ENCODE peak calls at places on chromosomes 13 and 19, in six cellular contexts. W is CD8-positive, alpha-beta T cell; D is right cardiac atrium; I is Panc1; O is heart right ventricle; N is HCT116. Z is an unnamed sample.
A peak's percentile ranks its signal among the peaks of the same experiment; 100 is the strongest.

GRCh38 chr13:42066542-42066941 is 18.1 kb downstream of the DGKH start:
- ATAC-seq in O (no peak), W (no peak), N (no peak), I (no peak), D (no peak), Z (no peak)

GRCh38 chr19:48772503-48772953 is 17.2 kb downstream of the FGF21 start:
- ATAC-seq in I (no peak), D (peak; percentile 56), N (no peak), O (peak; percentile 80), W (no peak), Z (no peak)

GRCh38 chr13:46797468-46798237 is 692 bp upstream of the ESD start:
- ATAC-seq in D (no peak), N (no peak), O (no peak), W (no peak), I (no peak), Z (peak; percentile 51)

GRCh38 chr19:39065928-39066327 is 18.2 kb upstream of the ACP7 start:
- ATAC-seq in O (no peak), D (no peak), N (no peak), W (no peak), I (no peak), Z (no peak)

GRCh38 chr13:106560791-106561190 is 7.1 kb downstream of the ARGLU1 start:
- ATAC-seq in D (no peak), N (no peak), I (no peak), O (no peak), W (no peak), Z (no peak)

GRCh38 chr19:18304194-18304495 is 18.7 kb downstream of the LSM4 start:
- ATAC-seq in W (peak; percentile 0), O (peak; percentile 43), N (peak; percentile 13), I (no peak), D (no peak), Z (no peak)

GRCh38 chr13:49132479-49133002 is 87.6 kb upstream of the MLNR start:
- ATAC-seq in O (peak; percentile 35), N (no peak), W (no peak), D (no peak), I (no peak), Z (no peak)

GRCh38 chr19:50508850-50509190 is 2.2 kb downstream of the JOSD2 start:
- ATAC-seq in O (no peak), D (no peak), I (no peak), N (no peak), W (no peak), Z (no peak)

GRCh38 chr13:73519720-73520119 is 460.9 kb downstream of the KLF5 start:
- ATAC-seq in I (no peak), O (no peak), N (no peak), D (no peak), W (no peak), Z (no peak)

GRCh38 chr13:105276571-105276970 is 1258.9 kb downstream of the EFNB2 start:
- ATAC-seq in D (no peak), O (no peak), I (no peak), W (no peak), N (no peak), Z (no peak)

GRCh38 chr19:54952591-54953344 is 5.4 kb upstream of the NLRP7 start:
- ATAC-seq in D (peak; percentile 92), W (no peak), I (no peak), N (no peak), O (no peak), Z (no peak)

GRCh38 chr19:33370783-33371182 is 2.7 kb upstream of the CEBPG start:
- ATAC-seq in I (no peak), N (no peak), W (no peak), O (no peak), D (no peak), Z (no peak)

GRCh38 chr13:66660013-66660804 is 569.9 kb downstream of the PCDH9 start:
- ATAC-seq in O (peak; percentile 12), I (peak; percentile 77), W (no peak), D (peak; percentile 62), N (peak; percentile 77), Z (no peak)

GRCh38 chr13:29684441-29684840 is 89.0 kb upstream of the SLC7A1 start:
- ATAC-seq in I (no peak), N (no peak), W (no peak), D (no peak), O (peak; percentile 21), Z (no peak)

GRCh38 chr19:11286312-11286974 is 9.5 kb upstream of the TSPAN16 start:
- ATAC-seq in W (no peak), I (no peak), N (no peak), D (peak; percentile 80), O (peak; percentile 82), Z (peak; percentile 28)

GRCh38 chr19:12665646-12666304 is 767 bp downstream of the MAN2B1 start:
- ATAC-seq in I (no peak), W (no peak), N (no peak), D (no peak), O (no peak), Z (no peak)

GRCh38 chr19:48489608-48490216 is 20.5 kb downstream of the CYTH2 start:
- ATAC-seq in N (peak; percentile 26), I (peak; percentile 56), O (peak; percentile 22), D (no peak), W (peak; percentile 22), Z (no peak)

GRCh38 chr13:53953205-53953604 is 924.6 kb downstream of the OLFM4 start:
- ATAC-seq in D (no peak), W (no peak), O (no peak), N (no peak), I (no peak), Z (no peak)

GRCh38 chr19:48967346-48968178 is 2.5 kb downstream of the FTL start:
- ATAC-seq in O (no peak), W (no peak), N (no peak), D (no peak), I (no peak), Z (no peak)

GRCh38 chr13:40993987-40994386 is 25.1 kb downstream of the ELF1 start:
- ATAC-seq in D (peak; percentile 31), N (peak; percentile 95), W (no peak), I (no peak), O (no peak), Z (no peak)

GRCh38 chr13:77016888-77017623 is 9.9 kb downstream of the FBXL3 start:
- ATAC-seq in W (no peak), D (no peak), I (no peak), O (peak; percentile 50), N (no peak), Z (peak; percentile 60)

GRCh38 chr19:15038304-15038703 is 11.0 kb upstream of the CASP14 start:
- ATAC-seq in D (no peak), W (no peak), O (no peak), N (no peak), I (no peak), Z (no peak)

GRCh38 chr13:64529874-64530485 is 2700.2 kb downstream of the PCDH9 start:
- ATAC-seq in O (no peak), W (no peak), D (no peak), N (no peak), I (no peak), Z (no peak)

Z was measured in gastroesophageal sphincter.